ENCODE peak calls at places on chromosomes 13 and 19, in ten cellular contexts. B is foreskin fibroblast; W is AG04449; Y is fibroblast of the aortic adventitia; S is nephron progenitor cell; J is CD4-positive, alpha-beta T cell; I is omental fat pad; U is WTC11; C is type B pancreatic cell; H is bronchial epithelial cell. D is an unnamed sample.

GRCh38 chr13:112059457-112060317 is 7.3 kb upstream of the SOX1 start:
- DNase-seq in B (no peak), W (no peak), Y (no peak), S (no peak), J (no peak), I (no peak), U (no peak), C (no peak), H (peak; percentile 2), D (no peak)

GRCh38 chr13:62537593-62537992 is 1121.9 kb upstream of the PCDH20 start:
- DNase-seq in B (no peak), W (no peak), Y (no peak), S (no peak), J (no peak), I (no peak), U (no peak), C (no peak), H (no peak), D (no peak)

GRCh38 chr19:46944918-46945628 is 74.6 kb upstream of the NPAS1 start:
- DNase-seq in B (peak; percentile 83), W (no peak), Y (peak; percentile 43), S (peak; percentile 74), J (no peak), I (no peak), U (peak; percentile 54), C (no peak), H (no peak), D (no peak)

GRCh38 chr13:25678398-25678797 is 306.6 kb downstream of the ATP8A2 start:
- DNase-seq in B (no peak), W (no peak), Y (no peak), S (no peak), J (no peak), I (no peak), U (no peak), C (no peak), H (no peak), D (no peak)

GRCh38 chr13:99258946-99259345 is 767 bp upstream of the GPR18 start:
- DNase-seq in B (no peak), W (no peak), Y (no peak), S (no peak), J (no peak), I (no peak), U (no peak), C (no peak), H (no peak), D (no peak)

GRCh38 chr19:42323473-42323851 is 2.0 kb upstream of the MEGF8 start:
- DNase-seq in B (peak; percentile 19), W (no peak), Y (no peak), S (peak; percentile 45), J (no peak), I (no peak), U (peak; percentile 76), C (no peak), H (no peak), D (no peak)

GRCh38 chr19:48608798-48609263 is 2.3 kb downstream of the SPACA4 start:
- DNase-seq in B (peak; percentile 78), W (no peak), Y (peak; percentile 39), S (no peak), J (peak; percentile 47), I (no peak), U (peak; percentile 63), C (no peak), H (peak; percentile 39), D (peak; percentile 73)

GRCh38 chr13:107864543-107865460 is 350.5 kb downstream of the LIG4 start:
- DNase-seq in B (peak; percentile 47), W (no peak), Y (peak; percentile 70), S (peak; percentile 72), J (no peak), I (no peak), U (peak; percentile 35), C (no peak), H (peak; percentile 34), D (no peak)

GRCh38 chr13:21095311-21095710 is 33.9 kb upstream of the LATS2 start:
- DNase-seq in B (no peak), W (no peak), Y (no peak), S (no peak), J (no peak), I (no peak), U (no peak), C (no peak), H (no peak), D (no peak)

GRCh38 chr13:44365008-44365407 is 8.6 kb upstream of the SERP2 start:
- DNase-seq in B (peak; percentile 62), W (no peak), Y (no peak), S (no peak), J (no peak), I (no peak), U (no peak), C (no peak), H (peak; percentile 96), D (no peak)

GRCh38 chr13:48291730-48292129 is 11.8 kb upstream of the RB1 start:
- DNase-seq in B (peak; percentile 11), W (no peak), Y (peak; percentile 24), S (no peak), J (no peak), I (no peak), U (no peak), C (no peak), H (no peak), D (no peak)

DNA sequence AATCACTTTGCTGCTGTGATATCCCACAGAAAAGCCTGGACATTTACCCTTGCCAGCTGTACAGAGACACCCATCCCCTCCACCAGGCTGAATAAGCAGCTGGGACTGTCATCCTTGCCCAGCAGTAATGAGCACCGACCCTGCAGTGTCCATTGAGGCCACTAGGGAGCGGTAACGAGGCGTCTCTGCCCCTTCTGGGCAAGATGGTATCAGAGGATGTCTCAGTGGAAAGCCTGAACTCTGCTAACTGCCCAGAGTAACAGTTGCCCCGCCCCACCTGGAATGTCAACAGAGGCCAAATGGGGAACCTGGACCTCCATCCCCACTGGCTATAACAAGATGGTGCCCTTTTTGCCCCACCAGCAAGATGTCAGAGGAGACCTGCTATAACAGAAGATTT is 22.8 kb upstream of the CEACAM20 start:
- DNase-seq in B (peak; percentile 16), W (no peak), Y (peak; percentile 12), S (peak; percentile 64), J (no peak), I (no peak), U (peak; percentile 95), C (no peak), H (peak; percentile 51), D (peak; percentile 15)
- TF ChIP-seq CTCF in B (peak; percentile 58), W (peak; percentile 46), Y (peak; percentile 47), S (peak; percentile 51), J (no peak), I (no peak), U (peak; percentile 79), C (peak; percentile 71), H (peak; percentile 73), D (peak; percentile 50)

DNA sequence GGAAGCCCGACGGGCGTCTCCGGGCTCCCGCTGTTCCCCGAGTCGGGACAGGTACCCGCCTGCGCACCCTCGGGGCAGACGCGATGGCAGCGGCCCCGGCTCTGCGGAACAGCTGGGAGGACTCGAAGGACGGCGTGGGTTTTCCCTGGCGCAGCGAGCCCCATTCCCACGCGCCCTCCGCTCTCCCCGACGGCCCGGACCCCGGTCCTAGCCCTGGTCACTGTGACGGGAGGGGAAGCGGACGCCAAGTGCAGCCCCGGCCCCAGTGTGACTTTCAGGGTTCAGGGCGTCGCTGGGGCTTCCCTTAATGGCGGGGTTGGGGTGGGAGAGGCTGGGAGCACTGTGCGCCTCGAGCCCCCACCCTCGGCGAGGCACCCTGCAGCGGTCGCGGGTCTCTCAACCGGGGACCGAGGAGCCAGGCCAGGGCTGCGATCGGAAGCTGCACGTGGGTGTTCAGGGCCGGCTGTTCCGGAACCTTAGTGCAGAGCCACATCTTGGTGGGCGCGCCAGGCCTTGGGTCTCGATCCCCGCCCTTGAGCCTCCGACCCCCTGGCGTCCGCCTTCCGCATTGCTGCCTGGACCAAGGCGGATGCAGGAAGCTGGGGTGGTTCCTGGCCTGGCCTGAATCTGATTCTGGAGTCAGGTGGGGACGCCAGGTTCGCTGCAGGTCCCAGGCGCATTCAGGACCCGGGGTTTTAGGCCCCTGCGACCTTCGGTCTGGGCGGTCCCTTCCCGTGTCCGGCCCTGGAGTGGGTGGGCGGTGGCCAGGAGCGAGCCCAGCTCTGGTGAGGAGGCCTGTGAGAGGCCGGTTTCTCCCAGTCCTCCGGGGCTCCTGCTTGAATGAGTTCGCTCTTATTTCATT is 3.5 kb downstream of the LGALS7B start:
- DNase-seq in B (peak; percentile 22), W (no peak), Y (no peak), S (no peak), J (peak; percentile 10), I (no peak), U (peak; percentile 82), C (no peak), H (no peak), D (no peak)
- TF ChIP-seq CTCF in B (peak; percentile 16), W (peak; percentile 41), Y (peak; percentile 48), S (no peak), J (no peak), I (no peak), U (no peak), C (no peak), H (peak; percentile 51), D (no peak)

GRCh38 chr19:58145849-58146248 is 4.7 kb downstream of the ZNF329 start:
- DNase-seq in B (no peak), W (no peak), Y (no peak), S (no peak), J (no peak), I (no peak), U (no peak), C (no peak), H (no peak), D (no peak)

GRCh38 chr19:58154287-58154678 is 3.7 kb upstream of the ZNF329 start:
- DNase-seq in B (peak; percentile 80), W (no peak), Y (peak; percentile 54), S (no peak), J (no peak), I (peak; percentile 22), U (peak; percentile 13), C (no peak), H (peak; percentile 27), D (no peak)

GRCh38 chr19:58153386-58153785 is 2.8 kb upstream of the ZNF329 start:
- DNase-seq in B (no peak), W (no peak), Y (no peak), S (no peak), J (no peak), I (no peak), U (no peak), C (no peak), H (no peak), D (no peak)

GRCh38 chr19:58154679-58155648 is 4.4 kb upstream of the ZNF329 start:
- DNase-seq in B (peak; percentile 98), W (peak; percentile 44), Y (peak; percentile 92), S (peak; percentile 99), J (peak; percentile 99), I (peak; percentile 96), U (peak; percentile 99), C (peak; percentile 99), H (peak; percentile 80), D (peak; percentile 95)

GRCh38 chr19:58150328-58150921 is at the start of gene ZNF329:
- DNase-seq in B (peak; percentile 95), W (no peak), Y (peak; percentile 79), S (peak; percentile 91), J (peak; percentile 92), I (peak; percentile 74), U (peak; percentile 91), C (peak; percentile 94), H (peak; percentile 67), D (peak; percentile 86)
- TF ChIP-seq CTCF in B (no peak), W (no peak), Y (no peak), S (no peak), J (no peak), I (no peak), U (no peak), C (no peak), H (no peak), D (no peak)

DNA sequence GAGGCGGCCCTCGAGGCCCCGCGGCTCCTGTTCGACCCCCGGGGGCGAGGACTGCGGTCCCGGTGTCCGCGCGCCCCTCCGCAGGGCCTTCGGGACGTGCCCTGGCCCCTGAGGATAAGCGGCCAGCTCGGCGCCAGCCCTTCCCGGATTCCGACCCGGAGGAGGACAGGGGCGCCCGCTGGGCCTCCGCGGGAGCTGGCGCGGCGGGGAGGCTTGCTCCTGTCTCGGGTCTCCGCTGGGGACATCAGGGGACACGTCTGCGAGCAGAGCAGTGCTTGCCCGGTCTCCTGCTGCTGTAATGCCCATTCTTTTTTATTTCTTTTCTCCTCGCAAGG is 828 bp downstream of the B3GLCT start:
- DNase-seq in B (no peak), W (no peak), Y (no peak), S (peak; percentile 71), J (no peak), I (no peak), U (peak; percentile 42), C (peak; percentile 77), H (no peak), D (no peak)
- TF ChIP-seq CTCF in B (no peak), W (peak; percentile 8), Y (no peak), S (no peak), J (no peak), I (no peak), U (no peak), C (peak; percentile 24), H (no peak), D (no peak)